ENCODE peak calls at places on chromosome 11, in ten cellular contexts. M is activated effector memory CD4-positive, alpha-beta T cell treated with Interleukin-2 at 50 U/mL for 16 hours; R is small intestine; D is fibroblast of mammary gland; Y is Kasumi-1; I is OCI-LY7; N is AML-193; T is activated CD4-positive, alpha-beta T cell treated with anti-CD3 and anti-CD28 coated beads, Interleukin-2, amount 50 U/mL, for 48 hours; E is fibroblast of the conjunctiva; S is germinal center. A is an unnamed sample.

GRCh38 chr11:35553831-35554230 is 28.4 kb upstream of the PAMR1 start:
- DNase-seq in Y (no peak), D (peak; percentile 92), I (no peak), T (no peak), N (no peak), S (no peak), R (no peak), M (no peak), E (peak; percentile 43), A (no peak)

GRCh38 chr11:76797341-76798201 is 14.4 kb downstream of the TSKU start:
- DNase-seq in D (no peak), N (no peak), E (no peak), M (no peak), I (no peak), Y (no peak), T (no peak), R (no peak), S (no peak), A (no peak)

GRCh38 chr11:12434255-12434654 is 56.9 kb downstream of the PARVA start:
- DNase-seq in R (no peak), M (no peak), D (peak; percentile 34), I (no peak), Y (no peak), E (no peak), T (no peak), S (no peak), N (no peak), A (no peak)

GRCh38 chr11:96200243-96200642 is 142.8 kb downstream of the MAML2 start:
- DNase-seq in E (peak; percentile 86), M (no peak), Y (no peak), D (peak; percentile 90), I (no peak), S (no peak), R (no peak), N (no peak), T (no peak), A (no peak)

GRCh38 chr11:60003729-60004128 is 13.3 kb upstream of the OOSP4B start:
- DNase-seq in D (no peak), E (no peak), S (no peak), N (no peak), T (no peak), I (no peak), M (no peak), Y (no peak), R (no peak), A (no peak)

GRCh38 chr11:14673824-14674432 is 30.3 kb downstream of the PDE3B start:
- DNase-seq in D (no peak), S (no peak), R (no peak), M (no peak), Y (peak; percentile 76), T (no peak), I (no peak), N (peak; percentile 4), E (no peak), A (no peak)

GRCh38 chr11:18081551-18081950 is 24.3 kb downstream of the SAAL1 start:
- DNase-seq in M (no peak), D (no peak), R (no peak), E (no peak), S (no peak), N (no peak), I (no peak), T (no peak), Y (no peak), A (no peak)

GRCh38 chr11:120431633-120432032 is 79.9 kb upstream of the GRIK4 start:
- DNase-seq in D (peak; percentile 67), M (no peak), Y (peak; percentile 6), N (no peak), S (no peak), I (peak; percentile 5), R (no peak), E (peak; percentile 56), T (peak; percentile 6), A (no peak)

GRCh38 chr11:119148855-119149370 is at the start of gene ABCG4:
- DNase-seq in Y (no peak), R (peak; percentile 20), M (no peak), S (peak; percentile 28), E (no peak), N (no peak), I (peak; percentile 25), D (no peak), T (peak; percentile 26), A (no peak)

GRCh38 chr11:113446112-113446511 is 29.1 kb downstream of the DRD2 start:
- DNase-seq in T (peak; percentile 12), N (no peak), I (no peak), Y (no peak), E (no peak), M (no peak), D (peak; percentile 4), S (no peak), R (no peak), A (no peak)

GRCh38 chr11:129950319-129951034 is 52.2 kb downstream of the PRDM10 start:
- DNase-seq in M (no peak), E (peak; percentile 12), Y (peak; percentile 97), D (peak; percentile 42), N (peak; percentile 97), S (no peak), I (peak; percentile 76), R (no peak), T (no peak), A (no peak)

GRCh38 chr11:82631722-82632630 is 101.7 kb downstream of the FAM181B start:
- DNase-seq in I (no peak), N (no peak), E (no peak), T (no peak), M (no peak), S (no peak), D (peak; percentile 26), Y (no peak), R (no peak), A (no peak)

GRCh38 chr11:78050964-78051831 is 12.5 kb upstream of the THRSP start:
- DNase-seq in T (no peak), I (no peak), S (no peak), Y (no peak), E (no peak), N (no peak), R (no peak), M (no peak), D (peak; percentile 42), A (no peak)

GRCh38 chr11:82683029-82683428 is 50.6 kb downstream of the FAM181B start:
- DNase-seq in N (no peak), S (no peak), R (no peak), I (no peak), M (no peak), D (no peak), T (no peak), Y (no peak), E (no peak), A (no peak)

GRCh38 chr11:10246991-10247390 is 47.0 kb downstream of the SBF2 start:
- DNase-seq in T (no peak), N (no peak), S (no peak), I (no peak), R (no peak), E (no peak), M (no peak), Y (no peak), D (peak; percentile 16), A (no peak)

GRCh38 chr11:62540804-62541671 is 5.6 kb downstream of the AHNAK start:
- DNase-seq in S (peak; percentile 46), R (no peak), Y (no peak), E (no peak), N (peak; percentile 32), M (peak; percentile 9), D (peak; percentile 33), I (peak; percentile 67), T (peak; percentile 68), A (no peak)

GRCh38 chr11:118277312-118277711 is 13.2 kb upstream of the MPZL2 start:
- DNase-seq in N (no peak), T (no peak), D (peak; percentile 36), M (no peak), R (no peak), S (no peak), Y (no peak), E (no peak), I (peak; percentile 41), A (no peak)

GRCh38 chr11:44988111-44988510 is 37.4 kb upstream of the TP53I11 start:
- DNase-seq in Y (no peak), E (no peak), N (no peak), M (no peak), R (no peak), D (no peak), T (no peak), S (no peak), I (no peak), A (no peak)

GRCh38 chr11:65218446-65218845 is 36.7 kb downstream of the CAPN1 start:
- DNase-seq in S (no peak), I (no peak), M (no peak), E (no peak), Y (no peak), T (no peak), R (no peak), N (no peak), D (no peak), A (no peak)

GRCh38 chr11:58391879-58392278 is 14.8 kb downstream of the OR5B3 start:
- DNase-seq in D (peak; percentile 7), E (no peak), R (no peak), S (no peak), Y (no peak), N (no peak), I (no peak), M (no peak), T (no peak), A (no peak)

GRCh38 chr11:130720232-130720787 is 196.0 kb downstream of the SNX19 start:
- DNase-seq in I (no peak), E (no peak), N (no peak), D (no peak), M (no peak), T (no peak), S (no peak), R (no peak), Y (no peak), A (no peak)

GRCh38 chr11:88292156-88292844 is 45.2 kb downstream of the CTSC start:
- DNase-seq in T (no peak), I (no peak), E (no peak), S (no peak), R (peak; percentile 60), D (peak; percentile 51), M (no peak), N (no peak), Y (no peak), A (peak; percentile 12)

GRCh38 chr11:11581493-11581880 is 40.3 kb downstream of the GALNT18 start:
- DNase-seq in D (no peak), M (no peak), S (no peak), Y (no peak), R (no peak), N (no peak), T (no peak), E (no peak), I (no peak), A (no peak)

GRCh38 chr11:75558939-75559843 is 2.9 kb upstream of the SERPINH1 start:
- DNase-seq in N (no peak), S (no peak), T (no peak), D (peak; percentile 72), R (no peak), M (no peak), I (no peak), Y (no peak), E (peak; percentile 80), A (no peak)

GRCh38 chr11:45904309-45904915 is 2.7 kb downstream of the FREY1 start:
- DNase-seq in R (peak; percentile 90), M (no peak), D (no peak), T (no peak), S (no peak), I (no peak), N (no peak), Y (no peak), E (no peak), A (no peak)

GRCh38 chr11:35009191-35009940 is 92.9 kb downstream of the PDHX start:
- DNase-seq in D (peak; percentile 85), I (no peak), T (no peak), E (no peak), S (no peak), Y (no peak), R (peak; percentile 87), N (no peak), M (no peak), A (no peak)

GRCh38 chr11:112440518-112440917 is 179.9 kb upstream of the PLET1 start:
- DNase-seq in I (no peak), S (no peak), R (no peak), N (no peak), M (no peak), T (no peak), D (peak; percentile 8), E (no peak), Y (no peak), A (no peak)

GRCh38 chr11:1387961-1388762 is 1.6 kb upstream of the BRSK2 start:
- DNase-seq in M (no peak), I (no peak), T (no peak), E (no peak), Y (no peak), R (no peak), D (no peak), S (no peak), N (no peak), A (no peak)

A was measured in DMS 273 treated with DMSO at 0.1 percent for 48 hours.